ENCODE peak calls at places on chromosomes 6 and 20, in seven cellular contexts. G is substantia nigra; O is activated CD4-positive, alpha-beta T cell treated with anti-CD3 and anti-CD28 coated beads for 1 hour; K is NCI-H1417; F is DMS79; V is hypothalamus; U is HL-60. D is an unnamed sample.

GRCh38 chr20:36629719-36630340 is 16.2 kb downstream of the SLA2 start:
- DNase-seq in O (peak), U (peak), K (no peak), F (no peak), V (no peak), G (no peak), D (no peak)

GRCh38 chr6:20542927-20543602 is 8.8 kb downstream of the CDKAL1 start:
- DNase-seq in O (no peak), F (peak), G (no peak), K (peak), V (no peak), U (no peak), D (no peak)

GRCh38 chr20:46302119-46302518 is 6.2 kb downstream of the CDH22 start:
- DNase-seq in U (no peak), F (no peak), K (no peak), V (no peak), G (no peak), O (no peak), D (no peak)

GRCh38 chr20:35978041-35978513 is 9.7 kb downstream of the CNBD2 start:
- DNase-seq in G (no peak), O (no peak), V (no peak), U (peak), F (no peak), K (no peak), D (peak)

GRCh38 chr20:2708665-2709064 is 16.1 kb downstream of the EBF4 start:
- DNase-seq in O (no peak), F (no peak), V (no peak), G (no peak), K (no peak), U (no peak), D (no peak)

GRCh38 chr6:16762547-16763477 is 1.6 kb upstream of the ATXN1 start:
- DNase-seq in K (peak), F (no peak), G (no peak), V (no peak), U (peak), O (peak), D (peak)

GRCh38 chr6:134903448-134903847 is 46.5 kb downstream of the ALDH8A1 start:
- DNase-seq in K (no peak), O (no peak), V (no peak), F (peak), U (no peak), G (no peak), D (no peak)

GRCh38 chr6:126170875-126171489 is 168.9 kb upstream of the CENPW start:
- DNase-seq in G (no peak), O (no peak), V (no peak), K (peak), F (no peak), U (peak), D (no peak)

GRCh38 chr6:151340206-151340978 is 51.0 kb downstream of the ZBTB2 start:
- DNase-seq in U (no peak), K (no peak), F (no peak), O (no peak), V (no peak), G (no peak), D (peak)

GRCh38 chr20:14963262-14963663 is 625.9 kb upstream of the FLRT3 start:
- DNase-seq in F (no peak), O (no peak), G (no peak), U (no peak), V (no peak), K (peak), D (no peak)

GRCh38 chr6:44593539-44593944 is 206.0 kb downstream of the CDC5L start:
- DNase-seq in V (no peak), K (peak), G (peak), F (no peak), U (peak), O (peak), D (no peak)

GRCh38 chr6:73131706-73132105 is 93.6 kb downstream of the KHDC1L start:
- DNase-seq in K (no peak), F (no peak), O (no peak), G (no peak), U (no peak), V (no peak), D (no peak)

GRCh38 chr6:90284745-90285481 is 11.7 kb downstream of the BACH2 start:
- DNase-seq in K (no peak), G (no peak), F (no peak), U (no peak), V (no peak), O (no peak), D (peak)

GRCh38 chr6:54737247-54737646 is 109.3 kb upstream of the FAM83B start:
- DNase-seq in G (no peak), K (no peak), U (peak), V (no peak), F (no peak), O (no peak), D (no peak)

GRCh38 chr6:3912366-3913076 is 63.3 kb downstream of the FAM50B start:
- DNase-seq in V (no peak), O (no peak), F (no peak), U (no peak), K (no peak), G (no peak), D (no peak)

GRCh38 chr20:63054695-63055240 is 48.0 kb upstream of the BHLHE23 start:
- DNase-seq in G (no peak), K (no peak), F (no peak), V (no peak), O (no peak), U (no peak), D (no peak)

GRCh38 chr6:98944598-98945011 is 3.1 kb downstream of the FBXL4 start:
- DNase-seq in V (no peak), K (peak), G (no peak), O (no peak), F (no peak), U (no peak), D (peak)

GRCh38 chr20:52586697-52587096 is 385.5 kb upstream of the TSHZ2 start:
- DNase-seq in G (no peak), F (no peak), O (no peak), K (no peak), V (no peak), U (no peak), D (no peak)

GRCh38 chr6:132515386-132515785 is 2.5 kb upstream of the STX7 start:
- DNase-seq in U (no peak), K (no peak), G (no peak), F (no peak), V (no peak), O (no peak), D (no peak)

GRCh38 chr20:38091447-38092216 is 58.1 kb downstream of the RPRD1B start:
- DNase-seq in O (no peak), K (no peak), U (no peak), V (no peak), G (no peak), F (no peak), D (no peak)

GRCh38 chr6:134402372-134402984 is 84.6 kb upstream of the SGK1 start:
- DNase-seq in G (no peak), O (no peak), U (no peak), V (no peak), K (no peak), F (no peak), D (no peak)

GRCh38 chr20:31927758-31928157 is 24.1 kb downstream of the PDRG1 start:
- DNase-seq in F (no peak), G (no peak), V (no peak), O (no peak), U (no peak), K (peak), D (no peak)

GRCh38 chr6:112618796-112619195 is 271.7 kb downstream of the RFPL4B start:
- DNase-seq in V (no peak), K (peak), F (no peak), U (no peak), O (no peak), G (no peak), D (peak)

GRCh38 chr6:34553146-34553545 is 3.0 kb downstream of the SPDEF start:
- DNase-seq in K (no peak), V (no peak), F (no peak), O (no peak), U (no peak), G (no peak), D (no peak)

GRCh38 chr6:160967833-160968232 is 23.7 kb upstream of the MAP3K4 start:
- DNase-seq in G (no peak), V (no peak), F (no peak), K (no peak), U (no peak), O (no peak), D (no peak)

GRCh38 chr6:16205377-16206144 is 32.8 kb upstream of the GMPR start:
- DNase-seq in V (no peak), F (no peak), O (no peak), U (no peak), K (peak), G (no peak), D (no peak)

GRCh38 chr20:1702288-1702687 is 44.7 kb upstream of the SIRPG start:
- DNase-seq in G (no peak), V (no peak), U (peak), O (no peak), K (no peak), F (no peak), D (no peak)

GRCh38 chr6:47733879-47734558 is 35.6 kb downstream of the ADGRF4 start:
- DNase-seq in V (no peak), U (peak), O (no peak), K (peak), G (no peak), F (no peak), D (no peak)

GRCh38 chr20:22924949-22925612 is 110.0 kb upstream of the SSTR4 start:
- DNase-seq in O (no peak), G (no peak), K (no peak), U (no peak), V (no peak), F (no peak), D (no peak)

GRCh38 chr20:1818247-1818840 is 76.9 kb upstream of the SIRPA start:
- DNase-seq in O (no peak), K (no peak), G (no peak), F (no peak), U (no peak), V (no peak), D (no peak)

GRCh38 chr6:126550323-126550722 is 210.4 kb downstream of the CENPW start:
- DNase-seq in G (no peak), V (no peak), U (no peak), F (no peak), K (no peak), O (no peak), D (no peak)

GRCh38 chr6:111564482-111564945 is 41.2 kb downstream of the TRAF3IP2 start:
- DNase-seq in V (no peak), U (no peak), O (no peak), F (no peak), K (peak), G (no peak), D (no peak)

GRCh38 chr6:109486068-109486467 is 3.0 kb upstream of the ZBTB24 start:
- DNase-seq in U (no peak), G (no peak), K (peak), F (no peak), O (no peak), V (no peak), D (no peak)

GRCh38 chr6:75368151-75368779 is 83.7 kb upstream of the TMEM30A start:
- DNase-seq in G (no peak), O (no peak), V (no peak), F (no peak), K (peak), U (no peak), D (no peak)

GRCh38 chr6:157152544-157152943 is 170.8 kb downstream of the TMEM242 start:
- DNase-seq in K (no peak), F (no peak), U (no peak), O (no peak), V (no peak), G (no peak), D (no peak)

GRCh38 chr6:90983462-90983861 is 396.6 kb upstream of the MAP3K7 start:
- DNase-seq in O (no peak), K (no peak), G (no peak), F (no peak), V (no peak), U (no peak), D (no peak)

GRCh38 chr6:4336084-4336483 is 200.7 kb upstream of the ECI2 start:
- DNase-seq in F (no peak), K (no peak), U (no peak), O (no peak), G (no peak), V (no peak), D (no peak)

GRCh38 chr6:231779-232178 is 60.5 kb upstream of the DUSP22 start:
- DNase-seq in K (no peak), G (no peak), V (no peak), O (no peak), F (no peak), U (no peak), D (no peak)